ENCODE peak calls at places on chromosomes 1 and 21, in five cellular contexts. P is A549, G is pancreas, Y is HCT116, F is heart right ventricle. Z is an unnamed sample.

GRCh38 chr1:3266870-3267549 is 187.5 kb upstream of the ARHGEF16 start:
- DNase-seq in P (no peak), G (no peak), Y (no peak), F (no peak), Z (no peak)

GRCh38 chr1:101081496-101082282 is 56.1 kb upstream of the DPH5 start:
- DNase-seq in P (no peak), G (no peak), Y (no peak), F (no peak), Z (no peak)

GRCh38 chr1:84299536-84300260 is 1.8 kb upstream of the SAMD13 start:
- DNase-seq in P (no peak), G (no peak), Y (no peak), F (no peak), Z (no peak)

GRCh38 chr1:93869653-93870052 is 9.4 kb downstream of the DNTTIP2 start:
- DNase-seq in P (no peak), G (no peak), Y (no peak), F (no peak), Z (no peak)

GRCh38 chr1:104905322-104905721 is 1155.6 kb downstream of the AMY1C start:
- DNase-seq in P (no peak), G (no peak), Y (no peak), F (no peak), Z (no peak)

GRCh38 chr1:178579095-178579494 is 66.2 kb downstream of the TEX35 start:
- DNase-seq in P (no peak), G (no peak), Y (no peak), F (no peak), Z (no peak)

GRCh38 chr1:206909167-206909882 is 12.1 kb downstream of the IL24 start:
- DNase-seq in P (peak; percentile 35), G (peak; percentile 90), Y (no peak), F (peak; percentile 23), Z (no peak)

GRCh38 chr1:72009756-72010441 is 272.4 kb downstream of the NEGR1 start:
- DNase-seq in P (no peak), G (no peak), Y (no peak), F (no peak), Z (no peak)

GRCh38 chr1:3417082-3417728 is 37.3 kb upstream of the ARHGEF16 start:
- DNase-seq in P (no peak), G (no peak), Y (no peak), F (no peak), Z (no peak)

GRCh38 chr1:43402055-43402865 is 12.6 kb downstream of the SZT2 start:
- DNase-seq in P (no peak), G (no peak), Y (no peak), F (no peak), Z (no peak)

GRCh38 chr1:43363283-43363934 is 4.4 kb downstream of the ELOVL1 start:
- DNase-seq in P (no peak), G (no peak), Y (no peak), F (no peak), Z (no peak)

GRCh38 chr1:3126756-3127718 is 58.0 kb downstream of the PRDM16 start:
- DNase-seq in P (no peak), G (no peak), Y (no peak), F (no peak), Z (no peak)

GRCh38 chr21:37463083-37463780 is 96.7 kb downstream of the DYRK1A start:
- DNase-seq in P (peak; percentile 64), G (peak; percentile 52), Y (peak; percentile 37), F (no peak), Z (no peak)
- H3K27ac ChIP-seq in P (peak overlapping the region; percentile 56), G (no peak overlapping the region), Y (no peak overlapping the region), F (peak overlapping the region; percentile 8), Z (no peak overlapping the region)

GRCh38 chr1:167746988-167747655 is 25.3 kb downstream of the MPZL1 start:
- DNase-seq in P (no peak), G (no peak), Y (no peak), F (no peak), Z (no peak)
- H3K27ac ChIP-seq in P (peak overlapping the region; percentile 36), G (no peak overlapping the region), Y (no peak overlapping the region), F (no peak overlapping the region), Z (peak overlapping the region; percentile 17)

DNA sequence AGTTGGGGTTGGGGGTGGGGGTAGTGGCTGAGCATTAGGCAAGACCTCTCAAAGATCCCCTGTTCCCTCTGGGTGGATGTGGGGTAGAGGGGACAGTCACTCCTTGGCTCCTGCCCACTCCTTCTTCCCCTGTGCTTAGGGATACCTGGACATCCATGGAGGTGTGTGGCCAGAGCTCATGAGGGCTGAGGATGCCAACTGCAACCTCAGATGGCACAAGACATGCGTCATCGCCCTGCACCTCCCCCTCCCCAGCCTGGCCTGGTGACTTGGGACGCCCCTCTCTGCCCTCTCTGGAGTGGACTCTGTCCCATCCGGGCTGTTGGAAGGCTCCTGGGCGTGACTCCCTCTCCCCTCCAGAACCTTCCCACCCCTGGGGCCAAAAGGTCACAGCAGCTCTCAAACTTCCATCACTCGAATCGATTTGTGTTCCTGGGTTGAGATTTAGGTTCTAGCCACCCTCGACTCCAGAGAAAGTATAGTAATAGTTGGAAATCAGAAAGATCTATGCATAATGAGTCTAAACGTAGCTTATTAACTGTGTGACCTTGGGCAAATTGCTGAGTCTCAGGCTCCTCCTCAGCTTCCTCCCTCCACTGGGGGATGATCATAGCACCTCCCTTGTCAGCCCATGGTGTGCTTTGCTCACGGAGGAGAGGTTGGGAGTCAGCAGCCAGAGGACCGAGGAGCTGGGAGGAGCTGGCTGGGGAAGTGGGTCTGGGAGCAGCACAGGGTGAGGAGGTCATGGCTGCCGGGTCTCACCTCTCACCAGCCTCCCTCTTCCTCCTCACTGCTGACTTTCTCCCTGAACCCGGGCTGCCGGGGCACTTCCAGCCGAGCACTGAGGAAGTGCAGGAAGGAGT is 2.2 kb upstream of the PTPN7 start:
- DNase-seq in P (no peak), G (no peak), Y (no peak), F (no peak), Z (no peak)
- H3K27ac ChIP-seq in P (no peak overlapping the region), G (no peak overlapping the region), Y (no peak overlapping the region), F (no peak overlapping the region), Z (no peak overlapping the region)

DNA sequence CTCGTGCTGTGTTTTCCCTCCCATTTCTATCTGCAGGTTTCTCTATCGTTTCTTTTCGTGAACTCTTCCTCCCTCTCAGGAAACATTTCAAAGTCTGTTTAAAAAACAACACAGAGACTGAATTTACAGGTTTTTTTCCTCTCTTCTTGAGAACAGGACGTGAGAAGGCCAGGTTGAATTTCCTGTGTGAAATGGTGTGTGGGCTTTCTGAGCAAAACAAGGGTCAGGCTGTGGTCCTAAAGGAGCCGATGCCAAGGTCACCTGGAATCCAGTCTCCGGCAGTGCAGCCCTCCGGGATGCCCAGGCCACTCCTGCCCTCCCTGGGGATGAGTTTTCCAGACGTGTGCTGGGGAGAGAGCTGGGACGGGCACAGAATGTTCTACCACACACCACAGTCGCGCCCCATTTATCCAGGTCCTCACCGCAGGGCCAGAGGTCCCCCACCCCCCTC is 62.7 kb upstream of the RUNX3 start:
- DNase-seq in P (no peak), G (no peak), Y (no peak), F (no peak), Z (no peak)
- H3K27ac ChIP-seq in P (no peak overlapping the region), G (no peak overlapping the region), Y (no peak overlapping the region), F (no peak overlapping the region), Z (no peak overlapping the region)

GRCh38 chr1:152880316-152880715 is 2.2 kb downstream of the SMCP start:
- DNase-seq in P (no peak), G (no peak), Y (no peak), F (no peak), Z (no peak)
- H3K27ac ChIP-seq in P (no peak overlapping the region), G (no peak overlapping the region), Y (no peak overlapping the region), F (no peak overlapping the region), Z (no peak overlapping the region)

DNA sequence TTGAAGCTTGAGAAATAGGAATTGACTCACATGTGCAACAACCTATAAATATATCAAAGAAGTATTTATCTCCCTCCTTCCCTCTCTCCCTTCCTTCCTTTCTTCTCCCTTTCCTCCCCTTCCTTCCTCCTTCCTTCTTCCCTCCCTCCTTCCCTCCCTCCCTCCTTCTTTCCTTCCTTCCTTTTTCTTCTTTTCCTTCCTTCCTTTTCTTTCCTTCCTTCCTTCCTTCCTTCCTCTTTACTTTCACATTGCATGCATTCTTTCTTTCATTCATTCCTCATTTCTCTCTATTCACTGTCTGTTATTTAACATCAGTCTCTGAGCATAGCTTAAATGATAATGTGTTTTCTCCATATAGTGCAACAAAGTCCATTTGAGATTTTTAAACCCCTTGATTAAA is 214.2 kb downstream of the CHRM3 start:
- DNase-seq in P (no peak), G (no peak), Y (no peak), F (no peak), Z (no peak)
- H3K27ac ChIP-seq in P (no peak overlapping the region), G (no peak overlapping the region), Y (no peak overlapping the region), F (no peak overlapping the region), Z (no peak overlapping the region)

GRCh38 chr1:182111496-182111895 is 50.0 kb upstream of the ZNF648 start:
- DNase-seq in P (no peak), G (peak; percentile 42), Y (no peak), F (no peak), Z (no peak)

GRCh38 chr1:182109780-182110179 is 48.3 kb upstream of the ZNF648 start:
- DNase-seq in P (no peak), G (no peak), Y (no peak), F (no peak), Z (no peak)

GRCh38 chr1:182113879-182114626 is 52.5 kb upstream of the ZNF648 start:
- DNase-seq in P (no peak), G (no peak), Y (no peak), F (no peak), Z (no peak)

GRCh38 chr1:182110635-182111034 is 49.1 kb upstream of the ZNF648 start:
- DNase-seq in P (no peak), G (no peak), Y (no peak), F (no peak), Z (no peak)

DNA sequence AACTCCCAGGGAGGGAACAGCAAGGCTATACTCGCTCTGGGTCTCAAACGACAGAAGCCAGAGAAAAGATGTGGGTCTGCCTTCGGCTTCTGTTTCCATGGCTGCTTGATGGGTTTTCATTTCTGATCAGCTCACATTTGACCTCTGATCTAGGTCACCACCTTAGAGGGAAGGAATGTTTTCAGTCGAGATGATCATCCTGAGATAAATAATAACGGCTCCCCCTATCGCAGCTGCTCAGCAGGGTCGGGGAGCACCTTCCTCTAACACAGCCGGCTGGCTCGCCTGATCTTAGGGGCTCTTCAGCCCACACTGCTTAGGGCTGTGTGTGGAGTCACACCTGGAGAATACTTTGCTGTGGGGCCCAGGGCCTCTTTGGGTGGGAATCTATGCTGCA is 53.1 kb upstream of the ZNF648 start:
- DNase-seq in P (no peak), G (no peak), Y (no peak), F (no peak), Z (no peak)
- H3K27ac ChIP-seq in P (no peak overlapping the region), G (no peak overlapping the region), Y (no peak overlapping the region), F (no peak overlapping the region), Z (no peak overlapping the region)

DNA sequence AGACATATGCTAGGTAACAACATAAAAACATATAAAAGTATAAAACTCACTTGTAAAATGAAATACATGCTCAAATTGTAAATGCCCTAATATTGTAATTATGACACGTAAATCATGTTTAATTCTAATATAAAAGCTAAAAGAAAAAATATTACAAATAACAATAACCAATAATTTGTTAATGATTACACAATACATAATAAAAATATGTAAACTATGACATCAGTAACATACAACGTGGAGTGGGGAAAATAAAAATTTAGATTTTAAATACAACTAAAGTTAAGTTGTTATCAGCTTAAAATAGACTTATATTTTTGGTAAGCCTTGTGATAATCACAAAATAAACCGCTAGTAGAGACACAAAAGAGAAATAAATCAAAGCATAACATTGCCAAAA is 376.4 kb downstream of the BRINP2 start:
- DNase-seq in P (no peak), G (no peak), Y (no peak), F (no peak), Z (no peak)
- H3K27ac ChIP-seq in P (no peak overlapping the region), G (no peak overlapping the region), Y (no peak overlapping the region), F (no peak overlapping the region), Z (no peak overlapping the region)